ENCODE peak calls at places on chromosome 12, in nine cellular contexts. One of them, this sample, is unnamed. For H3K27me3 and H3K36me3, the result is how much of the 10 kb centered on the place peaks cover.

GRCh38 chr12:14691560-14691959 is 4.8 kb downstream of the GUCY2C start:
- DNase-seq in CD8-positive, alpha-beta memory T cell: no peak
- DNase-seq in HCT116: no peak
- DNase-seq in transverse colon: peak
- DNase-seq in WERI-Rb-1: no peak
- DNase-seq in SJSA1: no peak
- DNase-seq in left ventricle myocardium inferior: peak
- DNase-seq in tibial artery: peak
- DNase-seq in endodermal cell: no peak
- DNase-seq in this sample: no peak

GRCh38 chr12:116087962-116088361 is 189.5 kb downstream of the MED13L start:
- DNase-seq in CD8-positive, alpha-beta memory T cell: no peak
- DNase-seq in HCT116: no peak
- DNase-seq in transverse colon: no peak
- DNase-seq in WERI-Rb-1: no peak
- DNase-seq in SJSA1: no peak
- DNase-seq in left ventricle myocardium inferior: no peak
- DNase-seq in tibial artery: no peak
- DNase-seq in endodermal cell: no peak
- DNase-seq in this sample: no peak

GRCh38 chr12:106106892-106107291 is 31.9 kb downstream of the NUAK1 start:
- DNase-seq in CD8-positive, alpha-beta memory T cell: no peak
- DNase-seq in HCT116: no peak
- DNase-seq in transverse colon: no peak
- DNase-seq in WERI-Rb-1: no peak
- DNase-seq in SJSA1: peak
- DNase-seq in left ventricle myocardium inferior: no peak
- DNase-seq in tibial artery: no peak
- DNase-seq in endodermal cell: peak
- DNase-seq in this sample: no peak

GRCh38 chr12:63978519-63978918 is 134.0 kb downstream of the SRGAP1 start:
- DNase-seq in CD8-positive, alpha-beta memory T cell: no peak
- DNase-seq in HCT116: peak
- DNase-seq in transverse colon: no peak
- DNase-seq in WERI-Rb-1: no peak
- DNase-seq in SJSA1: peak
- DNase-seq in left ventricle myocardium inferior: no peak
- DNase-seq in tibial artery: no peak
- DNase-seq in endodermal cell: no peak
- DNase-seq in this sample: no peak

GRCh38 chr12:94390130-94390485 is 69.6 kb downstream of the CEP83 start:
- DNase-seq in CD8-positive, alpha-beta memory T cell: no peak
- DNase-seq in HCT116: no peak
- DNase-seq in transverse colon: no peak
- DNase-seq in WERI-Rb-1: no peak
- DNase-seq in SJSA1: no peak
- DNase-seq in left ventricle myocardium inferior: no peak
- DNase-seq in tibial artery: no peak
- DNase-seq in endodermal cell: no peak
- DNase-seq in this sample: no peak

GRCh38 chr12:18428416-18428815 is 167.1 kb downstream of the PIK3C2G start:
- DNase-seq in CD8-positive, alpha-beta memory T cell: no peak
- DNase-seq in HCT116: no peak
- DNase-seq in transverse colon: no peak
- DNase-seq in WERI-Rb-1: no peak
- DNase-seq in SJSA1: no peak
- DNase-seq in left ventricle myocardium inferior: no peak
- DNase-seq in tibial artery: no peak
- DNase-seq in endodermal cell: no peak
- DNase-seq in this sample: no peak

GRCh38 chr12:74021937-74022336 is 515.7 kb upstream of the ATXN7L3B start:
- DNase-seq in CD8-positive, alpha-beta memory T cell: no peak
- DNase-seq in HCT116: peak
- DNase-seq in transverse colon: peak
- DNase-seq in WERI-Rb-1: peak
- DNase-seq in SJSA1: peak
- DNase-seq in left ventricle myocardium inferior: peak
- DNase-seq in tibial artery: no peak
- DNase-seq in endodermal cell: peak
- DNase-seq in this sample: peak

GRCh38 chr12:57621497-57622292 is 10.5 kb downstream of the ARHGEF25 start:
- DNase-seq in CD8-positive, alpha-beta memory T cell: peak
- DNase-seq in HCT116: peak
- DNase-seq in transverse colon: peak
- DNase-seq in WERI-Rb-1: peak
- DNase-seq in SJSA1: no peak
- DNase-seq in left ventricle myocardium inferior: peak
- DNase-seq in tibial artery: peak
- DNase-seq in endodermal cell: peak
- DNase-seq in this sample: peak

GRCh38 chr12:43407816-43408645 is 144.0 kb downstream of the ADAMTS20 start:
- DNase-seq in CD8-positive, alpha-beta memory T cell: no peak
- DNase-seq in HCT116: no peak
- DNase-seq in transverse colon: no peak
- DNase-seq in WERI-Rb-1: no peak
- DNase-seq in SJSA1: no peak
- DNase-seq in left ventricle myocardium inferior: no peak
- DNase-seq in tibial artery: no peak
- DNase-seq in endodermal cell: no peak
- DNase-seq in this sample: no peak

GRCh38 chr12:109477185-109477962 is at the start of the genes KCTD10 and UBE3B:
- DNase-seq in CD8-positive, alpha-beta memory T cell: peak
- DNase-seq in HCT116: peak
- DNase-seq in transverse colon: peak
- DNase-seq in WERI-Rb-1: peak
- DNase-seq in SJSA1: peak
- DNase-seq in left ventricle myocardium inferior: peak
- DNase-seq in tibial artery: peak
- DNase-seq in endodermal cell: peak
- DNase-seq in this sample: peak

GRCh38 chr12:106090586-106091411 is 48.0 kb downstream of the NUAK1 start:
- DNase-seq in CD8-positive, alpha-beta memory T cell: no peak
- DNase-seq in HCT116: no peak
- DNase-seq in transverse colon: no peak
- DNase-seq in WERI-Rb-1: no peak
- DNase-seq in SJSA1: peak
- DNase-seq in left ventricle myocardium inferior: no peak
- DNase-seq in tibial artery: peak
- DNase-seq in endodermal cell: peak
- DNase-seq in this sample: no peak

GRCh38 chr12:10214131-10214876 is 1.6 kb downstream of the GABARAPL1 start:
- DNase-seq in CD8-positive, alpha-beta memory T cell: peak
- DNase-seq in HCT116: no peak
- DNase-seq in transverse colon: no peak
- DNase-seq in WERI-Rb-1: no peak
- DNase-seq in SJSA1: peak
- DNase-seq in left ventricle myocardium inferior: no peak
- DNase-seq in tibial artery: no peak
- DNase-seq in endodermal cell: no peak
- DNase-seq in this sample: no peak

GRCh38 chr12:66744956-66745383 is 66.1 kb upstream of the GRIP1 start:
- DNase-seq in CD8-positive, alpha-beta memory T cell: no peak
- DNase-seq in HCT116: no peak
- DNase-seq in transverse colon: no peak
- DNase-seq in WERI-Rb-1: no peak
- DNase-seq in SJSA1: no peak
- DNase-seq in left ventricle myocardium inferior: no peak
- DNase-seq in tibial artery: no peak
- DNase-seq in endodermal cell: no peak
- DNase-seq in this sample: no peak

GRCh38 chr12:21773799-21774198 is 707 bp downstream of the KCNJ8 start:
- DNase-seq in CD8-positive, alpha-beta memory T cell: no peak
- DNase-seq in HCT116: no peak
- DNase-seq in transverse colon: no peak
- DNase-seq in WERI-Rb-1: peak
- DNase-seq in SJSA1: no peak
- DNase-seq in left ventricle myocardium inferior: no peak
- DNase-seq in tibial artery: no peak
- DNase-seq in endodermal cell: no peak
- DNase-seq in this sample: peak
- H3K4me3 ChIP-seq in CD8-positive, alpha-beta memory T cell: no peak
- H3K4me3 ChIP-seq in HCT116: no peak
- H3K4me3 ChIP-seq in transverse colon: peak
- H3K4me3 ChIP-seq in WERI-Rb-1: peak
- H3K4me3 ChIP-seq in SJSA1: no peak
- H3K4me3 ChIP-seq in left ventricle myocardium inferior: peak
- H3K4me3 ChIP-seq in tibial artery: peak
- H3K4me3 ChIP-seq in endodermal cell: no peak
- H3K4me3 ChIP-seq in this sample: no peak

GRCh38 chr12:32894566-32894965 is 2.0 kb downstream of the PKP2 start:
- DNase-seq in CD8-positive, alpha-beta memory T cell: no peak
- DNase-seq in HCT116: no peak
- DNase-seq in transverse colon: no peak
- DNase-seq in WERI-Rb-1: no peak
- DNase-seq in SJSA1: no peak
- DNase-seq in left ventricle myocardium inferior: no peak
- DNase-seq in tibial artery: no peak
- DNase-seq in endodermal cell: no peak
- DNase-seq in this sample: no peak

GRCh38 chr12:32897276-32897615 is 669 bp upstream of the PKP2 start:
- DNase-seq in CD8-positive, alpha-beta memory T cell: no peak
- DNase-seq in HCT116: no peak
- DNase-seq in transverse colon: no peak
- DNase-seq in WERI-Rb-1: no peak
- DNase-seq in SJSA1: no peak
- DNase-seq in left ventricle myocardium inferior: no peak
- DNase-seq in tibial artery: no peak
- DNase-seq in endodermal cell: no peak
- DNase-seq in this sample: no peak

GRCh38 chr12:32897688-32898573 is 1.4 kb upstream of the PKP2 start:
- DNase-seq in CD8-positive, alpha-beta memory T cell: no peak
- DNase-seq in HCT116: no peak
- DNase-seq in transverse colon: no peak
- DNase-seq in WERI-Rb-1: no peak
- DNase-seq in SJSA1: no peak
- DNase-seq in left ventricle myocardium inferior: no peak
- DNase-seq in tibial artery: no peak
- DNase-seq in endodermal cell: no peak
- DNase-seq in this sample: no peak

GRCh38 chr12:32895688-32896437 is 714 bp downstream of the PKP2 start:
- DNase-seq in CD8-positive, alpha-beta memory T cell: no peak
- DNase-seq in HCT116: no peak
- DNase-seq in transverse colon: peak
- DNase-seq in WERI-Rb-1: no peak
- DNase-seq in SJSA1: no peak
- DNase-seq in left ventricle myocardium inferior: peak
- DNase-seq in tibial artery: no peak
- DNase-seq in endodermal cell: peak
- DNase-seq in this sample: peak

DNA sequence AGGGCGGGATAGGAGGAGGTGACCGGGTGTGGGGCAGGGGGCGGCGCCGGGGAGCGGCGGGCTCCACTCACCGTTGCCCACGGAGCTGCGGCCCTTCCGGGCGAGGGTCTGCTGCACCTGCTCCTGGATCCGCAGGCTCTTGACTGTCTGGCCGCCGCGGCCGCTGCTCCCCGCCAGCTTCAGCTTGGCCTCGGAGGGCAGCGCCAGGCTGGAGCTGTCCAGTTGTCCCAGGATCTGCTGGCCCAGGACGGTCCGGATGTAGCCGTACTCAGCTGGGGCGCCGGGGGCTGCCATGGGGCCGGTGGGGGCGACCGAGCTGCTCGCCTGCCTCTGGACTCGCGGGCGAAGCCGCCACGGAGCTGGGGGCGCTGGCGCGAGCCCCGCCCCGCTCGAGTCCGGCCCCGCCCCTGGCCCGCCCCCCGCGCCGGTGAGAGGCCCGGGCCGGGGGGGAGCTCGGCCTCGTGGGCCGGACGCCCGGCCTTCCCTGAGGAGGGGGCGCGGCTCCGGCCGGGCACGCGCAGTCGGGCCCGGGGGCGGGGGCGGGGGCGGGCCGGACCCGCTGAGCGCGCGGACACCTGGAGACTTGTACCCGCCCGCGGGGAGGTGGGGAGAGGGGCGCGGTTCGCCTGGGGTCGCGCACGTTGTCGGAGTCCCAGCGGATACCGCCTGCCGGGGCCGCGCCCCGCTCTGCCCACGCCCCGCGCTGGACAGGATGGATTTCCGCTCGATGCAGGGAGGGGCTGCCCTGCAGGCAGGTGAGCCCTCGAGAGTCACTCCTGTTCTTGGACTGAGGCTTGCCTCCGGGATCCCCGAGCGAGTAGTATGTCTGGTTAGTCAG is at the start of gene PKP2:
- DNase-seq in CD8-positive, alpha-beta memory T cell: no peak
- DNase-seq in HCT116: peak
- DNase-seq in transverse colon: peak
- DNase-seq in WERI-Rb-1: peak
- DNase-seq in SJSA1: peak
- DNase-seq in left ventricle myocardium inferior: peak
- DNase-seq in tibial artery: no peak
- DNase-seq in endodermal cell: peak
- DNase-seq in this sample: peak
- H3K27me3 ChIP-seq in CD8-positive, alpha-beta memory T cell: under half
- H3K27me3 ChIP-seq in HCT116: under half
- H3K27me3 ChIP-seq in transverse colon: under half
- H3K27me3 ChIP-seq in WERI-Rb-1: under half
- H3K27me3 ChIP-seq in SJSA1: under half
- H3K27me3 ChIP-seq in left ventricle myocardium inferior: under half
- H3K27me3 ChIP-seq in tibial artery: under half
- H3K27me3 ChIP-seq in endodermal cell: under half
- H3K27me3 ChIP-seq in this sample: under half

DNA sequence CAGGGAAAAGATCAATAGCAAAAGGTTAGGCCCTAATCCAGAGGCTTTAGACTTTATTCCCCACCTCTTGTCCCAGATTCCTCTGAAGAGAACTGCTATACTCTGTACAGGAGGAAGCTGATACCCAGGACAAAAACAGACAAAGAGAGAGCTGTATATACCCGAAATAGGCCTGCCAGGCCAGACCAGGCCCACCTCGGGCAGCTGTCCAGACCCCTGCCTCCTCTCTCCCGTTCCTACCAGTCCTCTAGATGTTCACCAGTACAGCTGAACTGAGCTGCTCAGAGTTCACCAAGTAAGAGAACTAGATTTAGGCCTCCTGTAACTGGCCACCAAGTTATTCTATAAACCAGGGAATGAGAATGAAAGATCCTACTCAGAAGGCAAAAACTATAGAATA is 4.7 kb downstream of the CHD4 start:
- DNase-seq in CD8-positive, alpha-beta memory T cell: no peak
- DNase-seq in HCT116: no peak
- DNase-seq in transverse colon: no peak
- DNase-seq in WERI-Rb-1: no peak
- DNase-seq in SJSA1: no peak
- DNase-seq in left ventricle myocardium inferior: no peak
- DNase-seq in tibial artery: no peak
- DNase-seq in endodermal cell: no peak
- DNase-seq in this sample: no peak
- H3K36me3 ChIP-seq in CD8-positive, alpha-beta memory T cell: under half
- H3K36me3 ChIP-seq in HCT116: half or more
- H3K36me3 ChIP-seq in transverse colon: under half
- H3K36me3 ChIP-seq in WERI-Rb-1: half or more
- H3K36me3 ChIP-seq in SJSA1: half or more
- H3K36me3 ChIP-seq in left ventricle myocardium inferior: half or more
- H3K36me3 ChIP-seq in tibial artery: under half
- H3K36me3 ChIP-seq in endodermal cell: half or more
- H3K36me3 ChIP-seq in this sample: under half

DNA sequence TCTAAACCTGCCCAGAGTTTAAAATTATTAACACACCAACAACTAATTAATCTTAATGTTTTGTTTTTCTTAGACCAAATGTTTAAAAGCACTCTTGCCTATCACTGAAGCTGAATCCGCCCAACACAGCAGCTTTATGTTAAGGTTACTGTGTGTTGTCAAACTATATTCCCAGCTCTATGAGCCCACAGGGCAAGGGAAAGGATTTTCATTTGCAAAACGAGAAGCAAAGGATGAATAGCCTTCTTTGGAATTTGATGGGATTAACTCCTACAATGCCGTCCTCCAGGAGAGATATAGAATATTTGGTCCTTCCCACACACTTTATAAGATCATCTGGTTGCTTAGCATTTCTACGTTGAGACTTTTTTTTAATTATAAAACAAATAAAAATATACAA is 43.7 kb downstream of the DUSP16 start:
- DNase-seq in CD8-positive, alpha-beta memory T cell: no peak
- DNase-seq in HCT116: no peak
- DNase-seq in transverse colon: no peak
- DNase-seq in WERI-Rb-1: no peak
- DNase-seq in SJSA1: no peak
- DNase-seq in left ventricle myocardium inferior: no peak
- DNase-seq in tibial artery: no peak
- DNase-seq in endodermal cell: no peak
- DNase-seq in this sample: no peak
- H3K4me3 ChIP-seq in CD8-positive, alpha-beta memory T cell: no peak
- H3K4me3 ChIP-seq in HCT116: no peak
- H3K4me3 ChIP-seq in transverse colon: no peak
- H3K4me3 ChIP-seq in WERI-Rb-1: no peak
- H3K4me3 ChIP-seq in SJSA1: no peak
- H3K4me3 ChIP-seq in left ventricle myocardium inferior: no peak
- H3K4me3 ChIP-seq in tibial artery: no peak
- H3K4me3 ChIP-seq in endodermal cell: no peak
- H3K4me3 ChIP-seq in this sample: no peak